ENCODE peak calls at places on chromosomes 3 and 15, in eight cellular contexts. A is aorta, D is A549, B is Peyer's patch, M is transverse colon, R is epithelial cell of proximal tubule, N is heart right ventricle, Y is astrocyte. L is an unnamed sample.

GRCh38 chr3:67940200-67940952 is 286.0 kb upstream of the SUCLG2 start:
- DNase-seq in D (no peak), R (peak), B (no peak), N (peak), M (peak), A (peak), Y (no peak), L (no peak)

GRCh38 chr3:132772252-132772651 is 50.0 kb upstream of the NPHP3 start:
- DNase-seq in B (no peak), A (no peak), N (peak), D (no peak), M (no peak), Y (no peak), R (no peak), L (no peak)

GRCh38 chr3:13419356-13420050 is 619 bp downstream of the NUP210 start:
- DNase-seq in R (no peak), N (no peak), D (peak), A (no peak), B (peak), Y (no peak), M (peak), L (peak)

GRCh38 chr3:185713015-185713414 is 111.8 kb downstream of the IGF2BP2 start:
- DNase-seq in D (no peak), B (no peak), N (no peak), M (peak), A (no peak), R (no peak), Y (no peak), L (no peak)

GRCh38 chr15:95141486-95141885 is 910.1 kb downstream of the MCTP2 start:
- DNase-seq in R (no peak), D (no peak), M (no peak), Y (peak), N (no peak), A (no peak), B (no peak), L (no peak)

GRCh38 chr15:41832875-41833274 is 5.0 kb downstream of the JMJD7 start:
- DNase-seq in R (no peak), Y (no peak), M (peak), A (no peak), D (no peak), N (no peak), B (no peak), L (no peak)

GRCh38 chr3:167209011-167209410 is 171.1 kb downstream of the ZBBX start:
- DNase-seq in M (no peak), A (no peak), R (no peak), B (no peak), D (no peak), N (no peak), Y (no peak), L (no peak)

GRCh38 chr3:37622999-37623883 is 238.4 kb upstream of the CTDSPL start:
- DNase-seq in D (no peak), M (no peak), Y (no peak), N (no peak), B (no peak), A (no peak), R (no peak), L (no peak)

GRCh38 chr3:123424999-123425386 is 23.9 kb downstream of the ADCY5 start:
- DNase-seq in D (no peak), M (no peak), N (peak), Y (no peak), A (peak), R (no peak), B (no peak), L (no peak)

GRCh38 chr3:73459711-73460110 is 165.0 kb downstream of the PDZRN3 start:
- DNase-seq in A (no peak), B (no peak), R (no peak), N (no peak), D (no peak), Y (no peak), M (no peak), L (no peak)

GRCh38 chr3:70824078-70824477 is 511.6 kb upstream of the MDFIC2 start:
- DNase-seq in R (no peak), D (no peak), M (no peak), Y (peak), A (peak), B (no peak), N (peak), L (no peak)

GRCh38 chr15:64653757-64654156 is 121.6 kb downstream of the RBPMS2 start:
- DNase-seq in B (no peak), A (no peak), M (no peak), Y (no peak), N (no peak), D (no peak), R (no peak), L (no peak)

GRCh38 chr3:114644372-114644771 is 350.5 kb downstream of the TIGIT start:
- DNase-seq in A (no peak), M (no peak), Y (no peak), N (no peak), R (no peak), B (no peak), D (no peak), L (no peak)

GRCh38 chr15:65336767-65337435 is 32.4 kb downstream of the RNU5B-1 start:
- DNase-seq in M (no peak), A (no peak), R (no peak), D (no peak), B (no peak), Y (no peak), N (no peak), L (no peak)

GRCh38 chr15:74396445-74397238 is 29.2 kb upstream of the CYP11A1 start:
- DNase-seq in N (no peak), R (peak), B (no peak), M (peak), D (peak), Y (peak), A (no peak), L (peak)

GRCh38 chr3:66536791-66537190 is 36.0 kb upstream of the LRIG1 start:
- DNase-seq in M (no peak), Y (no peak), R (no peak), N (no peak), D (no peak), B (no peak), A (no peak), L (no peak)

GRCh38 chr3:21310891-21311290 is 440.1 kb downstream of the ZNF385D start:
- DNase-seq in A (no peak), Y (no peak), D (no peak), B (no peak), R (no peak), N (no peak), M (no peak), L (no peak)

GRCh38 chr15:57867970-57868791 is 161.7 kb downstream of the POLR2M start:
- DNase-seq in B (no peak), Y (no peak), A (no peak), R (no peak), M (no peak), D (no peak), N (no peak), L (no peak)

GRCh38 chr15:80093854-80094418 is 34.5 kb downstream of the ZFAND6 start:
- DNase-seq in N (peak), B (peak), D (no peak), R (no peak), A (peak), Y (peak), M (peak), L (no peak)

GRCh38 chr15:42444415-42445063 is 46.4 kb downstream of the ZNF106 start:
- DNase-seq in N (no peak), M (no peak), R (no peak), B (no peak), D (no peak), A (no peak), Y (peak), L (no peak)

GRCh38 chr3:150495149-150495548 is 51.1 kb downstream of the SERP1 start:
- DNase-seq in Y (no peak), M (no peak), R (no peak), N (no peak), A (no peak), B (no peak), D (no peak), L (no peak)

GRCh38 chr3:121800906-121801305 is 34.0 kb downstream of the IQCB1 start:
- DNase-seq in N (no peak), Y (no peak), M (no peak), A (no peak), D (no peak), B (no peak), R (no peak), L (no peak)

GRCh38 chr3:176785207-176785606 is 412.1 kb downstream of the TBL1XR1 start:
- DNase-seq in M (no peak), D (no peak), Y (peak), B (no peak), R (no peak), N (peak), A (no peak), L (no peak)

GRCh38 chr3:30779686-30780287 is 114.7 kb downstream of the GADL1 start:
- DNase-seq in B (no peak), A (no peak), D (peak), M (no peak), R (no peak), Y (no peak), N (no peak), L (no peak)

GRCh38 chr15:40142428-40142827 is 18.4 kb upstream of the BUB1B start:
- DNase-seq in Y (no peak), D (no peak), R (no peak), M (no peak), A (no peak), B (no peak), N (no peak), L (no peak)

GRCh38 chr15:53843869-53844569 is 84.6 kb upstream of the WDR72 start:
- DNase-seq in B (no peak), A (no peak), R (no peak), N (no peak), Y (no peak), D (no peak), M (no peak), L (no peak)

GRCh38 chr3:151085227-151085888 is at the start of gene MED12L:
- DNase-seq in D (peak), Y (peak), B (peak), R (no peak), A (peak), M (peak), N (peak), L (peak)

GRCh38 chr15:63146684-63147083 is 10.6 kb downstream of the RPS27L start:
- DNase-seq in Y (no peak), N (no peak), R (no peak), M (no peak), D (no peak), A (no peak), B (no peak), L (no peak)

GRCh38 chr15:39171944-39172368 is 408.9 kb upstream of the THBS1 start:
- DNase-seq in A (no peak), D (peak), N (peak), B (no peak), R (peak), Y (peak), M (peak), L (no peak)

GRCh38 chr15:91694829-91695205 is 158.7 kb upstream of the SLCO3A1 start:
- DNase-seq in A (peak), N (peak), R (no peak), M (peak), Y (peak), D (no peak), B (no peak), L (no peak)

GRCh38 chr3:159882784-159883779 is 105.6 kb upstream of the IL12A start:
- DNase-seq in M (no peak), A (no peak), R (no peak), N (no peak), Y (peak), B (no peak), D (no peak), L (no peak)

GRCh38 chr3:30682434-30683155 is 76.2 kb downstream of the TGFBR2 start:
- DNase-seq in B (no peak), R (no peak), N (no peak), M (no peak), Y (peak), A (no peak), D (no peak), L (no peak)

GRCh38 chr3:133821767-133822638 is 16.4 kb downstream of the SRPRB start:
- DNase-seq in R (peak), M (peak), D (no peak), B (peak), A (peak), N (peak), Y (peak), L (no peak)

GRCh38 chr3:8968375-8968882 is 5.2 kb upstream of the RAD18 start:
- DNase-seq in M (no peak), D (no peak), Y (no peak), N (no peak), A (no peak), R (no peak), B (no peak), L (no peak)
- H3K4me3 ChIP-seq in M (no peak), D (no peak), Y (no peak), N (no peak), A (no peak), R (no peak), B (no peak), L (no peak)

DNA sequence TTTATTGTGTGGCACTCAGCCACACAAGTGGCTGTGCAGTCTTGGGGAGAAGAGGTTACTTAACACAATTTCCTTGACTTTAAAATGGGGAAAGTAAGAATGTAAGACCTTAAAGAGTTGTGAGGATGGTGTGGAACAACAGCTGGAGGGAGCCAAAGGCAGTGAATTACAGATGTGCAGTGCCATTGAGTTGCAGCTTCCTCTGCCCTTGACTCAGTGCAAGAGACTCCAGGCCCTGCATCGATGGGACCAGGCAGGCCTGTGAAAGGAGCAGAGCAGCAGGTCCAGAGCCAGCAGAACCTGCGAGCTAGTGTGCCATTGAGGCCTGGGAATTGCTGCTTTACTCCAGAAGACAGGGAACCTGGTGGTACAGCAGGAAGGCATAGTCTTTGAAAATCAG is 27.2 kb downstream of the EEFSEC start:
- DNase-seq in B (no peak), N (no peak), A (no peak), R (no peak), Y (no peak), D (no peak), M (no peak), L (no peak)
- H3K4me3 ChIP-seq in B (no peak), N (no peak), A (no peak), R (no peak), Y (no peak), D (no peak), M (no peak), L (no peak)

DNA sequence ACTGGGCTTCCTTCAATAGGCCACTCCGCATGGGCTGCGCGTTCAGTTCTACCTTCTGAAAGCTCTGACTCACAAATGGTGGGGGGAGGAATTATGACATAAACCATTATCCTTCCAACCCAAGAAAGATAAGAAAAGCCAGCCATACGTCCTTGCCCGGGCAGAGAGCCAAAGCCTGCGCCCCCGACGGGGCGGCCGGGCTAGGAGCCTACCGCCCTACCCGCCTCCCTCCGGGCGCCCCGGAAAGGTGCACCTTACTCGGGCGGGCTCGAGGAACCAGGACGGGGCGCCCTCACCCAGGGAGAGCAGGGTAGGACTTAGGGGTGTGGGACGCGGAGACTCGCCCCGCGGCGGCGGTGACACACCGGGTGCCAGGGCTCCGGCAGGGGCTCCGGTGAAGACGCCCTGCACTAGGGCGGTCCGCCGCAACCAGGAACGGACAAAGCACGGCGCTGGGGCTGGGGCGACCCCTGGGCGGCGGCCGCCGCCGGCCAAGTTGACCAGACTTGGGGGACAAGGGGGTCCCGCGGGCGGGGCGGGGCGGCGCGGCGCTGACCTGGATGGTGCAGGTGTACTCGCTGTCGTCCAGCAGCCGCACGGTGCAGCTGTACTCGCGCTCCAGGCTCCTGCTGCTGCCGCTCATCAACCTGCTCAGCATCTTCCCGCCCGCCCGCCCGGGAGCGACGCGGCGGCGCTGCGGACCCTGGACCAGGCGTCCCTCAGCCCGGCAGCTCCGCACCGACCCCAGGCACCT is 497 bp downstream of the FRMD5 start:
- DNase-seq in N (peak), R (no peak), B (peak), Y (peak), A (peak), M (peak), D (peak), L (peak)
- H3K4me3 ChIP-seq in N (peak), R (peak), B (peak), Y (peak), A (peak), M (peak), D (peak), L (peak)

DNA sequence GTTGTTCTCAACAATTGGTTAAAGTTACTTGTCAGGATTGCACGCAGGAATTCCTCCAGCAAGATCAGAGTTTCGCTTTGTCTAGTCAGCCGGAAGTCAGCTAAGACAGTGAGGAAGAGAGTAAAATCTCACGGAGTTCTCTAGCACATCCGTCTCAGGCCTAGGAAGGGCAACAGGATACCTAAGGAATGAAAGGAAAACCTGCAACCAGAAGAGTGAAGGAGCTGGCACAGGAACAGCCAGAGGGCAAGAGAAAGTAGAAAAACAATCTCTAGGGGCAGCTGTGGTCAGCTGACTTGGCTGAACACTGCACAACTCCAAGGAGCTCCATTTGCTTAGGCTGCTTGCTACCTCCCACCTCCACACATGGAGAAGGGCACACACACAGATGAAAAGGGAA is 23.7 kb downstream of the RORA start:
- DNase-seq in Y (peak), D (no peak), M (no peak), N (no peak), A (no peak), R (no peak), B (no peak), L (no peak)
- H3K4me3 ChIP-seq in Y (peak), D (no peak), M (no peak), N (peak), A (peak), R (peak), B (no peak), L (no peak)

GRCh38 chr15:45114076-45114750 is at the start of the genes DUOX2 and DUOXA2:
- DNase-seq in M (no peak), B (no peak), R (no peak), D (no peak), A (no peak), Y (no peak), N (no peak), L (no peak)
- H3K4me3 ChIP-seq in M (no peak), B (no peak), R (no peak), D (peak), A (no peak), Y (no peak), N (no peak), L (peak)

DNA sequence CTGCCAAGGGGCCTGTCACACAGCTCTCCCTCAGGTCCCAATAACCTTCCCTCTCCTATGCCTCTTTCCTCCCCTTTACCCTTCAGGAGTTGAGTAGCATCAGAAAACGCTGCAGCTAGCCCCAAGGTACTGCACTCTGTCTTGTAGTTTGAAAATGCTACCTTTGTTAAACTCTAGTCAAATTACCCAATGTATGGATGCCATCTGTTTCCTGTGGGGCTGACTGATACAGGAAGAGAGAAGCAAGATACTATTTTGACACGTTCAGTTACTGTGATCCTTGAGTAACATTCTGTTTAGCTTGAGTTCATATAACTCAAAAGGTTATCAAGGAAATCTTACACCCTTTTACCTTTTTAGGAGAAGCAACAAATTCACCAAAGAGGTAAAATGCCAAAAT is 493.1 kb downstream of the FHIT start:
- DNase-seq in R (no peak), B (no peak), M (no peak), N (no peak), A (no peak), Y (no peak), D (no peak), L (peak)
- H3K4me3 ChIP-seq in R (no peak), B (no peak), M (no peak), N (no peak), A (no peak), Y (no peak), D (no peak), L (no peak)

GRCh38 chr3:141686477-141687280 is 51.4 kb upstream of the RNF7 start:
- DNase-seq in B (peak), Y (peak), R (peak), N (peak), A (peak), M (peak), D (no peak), L (peak)
- H3K4me3 ChIP-seq in B (peak), Y (peak), R (peak), N (peak), A (peak), M (no peak), D (peak), L (peak)

L was measured in GM06990.